ENCODE peak calls at places on chromosomes 11 and 22, in five cellular contexts. H, Z, V, P and L are unnamed samples.
A peak's percentile ranks its signal among the peaks of the same experiment; 100 is the strongest.

GRCh38 chr22:49824185-49824925 is 3.3 kb downstream of the BRD1 start:
- DNase-seq in H (no peak), Z (no peak), V (no peak), P (no peak), L (no peak)

GRCh38 chr11:78768345-78768744 is 193.7 kb upstream of the NARS2 start:
- DNase-seq in H (no peak), Z (no peak), V (no peak), P (no peak), L (no peak)

GRCh38 chr11:116730241-116730561 is 42.6 kb downstream of the BUD13 start:
- DNase-seq in H (no peak), Z (no peak), V (no peak), P (no peak), L (no peak)

GRCh38 chr22:50192056-50192824 is 6.5 kb downstream of the TRABD start:
- DNase-seq in H (no peak), Z (no peak), V (no peak), P (no peak), L (no peak)

GRCh38 chr11:133966147-133966546 is 9.4 kb upstream of the IGSF9B start:
- DNase-seq in H (no peak), Z (no peak), V (no peak), P (no peak), L (no peak)

GRCh38 chr11:2205214-2205770 is 33.7 kb upstream of the TH start:
- DNase-seq in H (no peak), Z (peak; percentile 11), V (no peak), P (no peak), L (no peak)

GRCh38 chr22:43399980-43400358 is 11.8 kb upstream of the MPPED1 start:
- DNase-seq in H (no peak), Z (no peak), V (no peak), P (no peak), L (no peak)

GRCh38 chr11:64809781-64810241 is 540 bp downstream of the MEN1 start:
- DNase-seq in H (no peak), Z (no peak), V (no peak), P (peak; percentile 33), L (no peak)

GRCh38 chr11:111782109-111782784 is 16.1 kb upstream of the PPP2R1B start:
- DNase-seq in H (no peak), Z (no peak), V (no peak), P (no peak), L (no peak)

GRCh38 chr11:124301482-124301881 is 12.3 kb downstream of the OR8D1 start:
- DNase-seq in H (no peak), Z (no peak), V (no peak), P (no peak), L (no peak)

GRCh38 chr11:117419915-117420485 is 92.3 kb downstream of the CEP164 start:
- DNase-seq in H (no peak), Z (no peak), V (no peak), P (no peak), L (no peak)

GRCh38 chr11:47394322-47395224 is 13.8 kb upstream of the SLC39A13 start:
- DNase-seq in H (no peak), Z (peak; percentile 73), V (peak; percentile 42), P (no peak), L (no peak)

GRCh38 chr11:18699848-18700261 is 1.3 kb downstream of the TMEM86A start:
- DNase-seq in H (no peak), Z (peak; percentile 46), V (no peak), P (no peak), L (no peak)

GRCh38 chr22:33576205-33576604 is 344.1 kb downstream of the LARGE1 start:
- DNase-seq in H (no peak), Z (no peak), V (no peak), P (no peak), L (no peak)